ENCODE peak calls at places on chromosomes 4 and X, in ten cellular contexts. O, N, A, P, S, B, G, W, T and C are unnamed samples.

GRCh38 chr4:41346306-41347061 is 89.8 kb downstream of the UCHL1 start:
- DNase-seq in G (no peak), O (no peak), S (no peak), T (no peak), W (peak), N (no peak), B (no peak), A (no peak), P (no peak), C (no peak)

GRCh38 chr4:1479454-1479853 is 73.2 kb upstream of the NKX1-1 start:
- DNase-seq in N (no peak), T (no peak), A (no peak), S (no peak), P (no peak), O (no peak), W (no peak), B (no peak), G (peak), C (no peak)

GRCh38 chrX:11968470-11968869 is 169.8 kb upstream of the FRMPD4 start:
- DNase-seq in W (no peak), A (no peak), P (no peak), O (no peak), N (no peak), T (no peak), B (no peak), S (peak), G (no peak), C (no peak)

GRCh38 chr4:184358521-184359232 is 115.7 kb downstream of the IRF2 start:
- DNase-seq in P (no peak), T (no peak), B (no peak), S (no peak), A (no peak), G (peak), O (no peak), W (no peak), N (no peak), C (no peak)

GRCh38 chr4:103802766-103803165 is 83.0 kb upstream of the TACR3 start:
- DNase-seq in S (no peak), T (no peak), N (no peak), W (peak), P (no peak), A (no peak), B (no peak), G (no peak), O (no peak), C (no peak)

GRCh38 chrX:7076245-7076661 is 71.3 kb upstream of the STS start:
- DNase-seq in S (no peak), T (no peak), G (no peak), O (no peak), B (no peak), A (no peak), N (no peak), P (no peak), W (no peak), C (no peak)

GRCh38 chr4:76781698-76782595 is 116.0 kb downstream of the SOWAHB start:
- DNase-seq in A (no peak), T (no peak), B (no peak), N (peak), G (peak), P (no peak), O (peak), W (no peak), S (peak), C (no peak)

GRCh38 chrX:80139564-80139963 is 125.0 kb downstream of the TBX22 start:
- DNase-seq in T (no peak), N (no peak), W (peak), G (no peak), P (no peak), S (no peak), O (no peak), A (no peak), B (no peak), C (no peak)

GRCh38 chr4:128338634-128339355 is 51.2 kb upstream of the PGRMC2 start:
- DNase-seq in P (no peak), S (peak), G (no peak), A (no peak), B (no peak), N (peak), T (no peak), O (no peak), W (no peak), C (no peak)

GRCh38 chr4:112567536-112567935 is 51.6 kb upstream of the NEUROG2 start:
- DNase-seq in O (no peak), S (no peak), B (no peak), A (no peak), G (no peak), N (no peak), T (no peak), W (no peak), P (no peak), C (no peak)

GRCh38 chr4:137238456-137238855 is 293.8 kb downstream of the PCDH18 start:
- DNase-seq in G (no peak), A (no peak), B (no peak), W (no peak), S (no peak), P (no peak), O (no peak), T (no peak), N (no peak), C (no peak)

GRCh38 chrX:13373807-13374187 is 53.9 kb upstream of the ATXN3L start:
- DNase-seq in N (peak), G (no peak), S (peak), O (no peak), P (no peak), B (no peak), T (no peak), A (peak), W (no peak), C (no peak)

GRCh38 chrX:13371191-13371590 is 51.3 kb upstream of the ATXN3L start:
- DNase-seq in N (no peak), S (no peak), T (no peak), W (no peak), G (no peak), B (no peak), P (no peak), O (no peak), A (no peak), C (no peak)

GRCh38 chrX:13374364-13374763 is 54.5 kb upstream of the ATXN3L start:
- DNase-seq in O (no peak), N (no peak), T (no peak), S (no peak), W (no peak), P (no peak), G (no peak), B (no peak), A (no peak), C (no peak)

GRCh38 chrX:13372203-13372980 is 52.5 kb upstream of the ATXN3L start:
- DNase-seq in T (no peak), P (no peak), S (no peak), O (no peak), N (no peak), B (no peak), A (no peak), G (no peak), W (no peak), C (no peak)

GRCh38 chrX:13373027-13373806 is 53.4 kb upstream of the ATXN3L start:
- DNase-seq in B (no peak), W (no peak), G (no peak), T (no peak), N (peak), P (no peak), S (no peak), A (no peak), O (no peak), C (no peak)
- H3K27ac ChIP-seq in B (peak), W (no peak), G (no peak), T (no peak), N (peak), P (peak), S (no peak), A (no peak), O (no peak), C (no peak)

DNA sequence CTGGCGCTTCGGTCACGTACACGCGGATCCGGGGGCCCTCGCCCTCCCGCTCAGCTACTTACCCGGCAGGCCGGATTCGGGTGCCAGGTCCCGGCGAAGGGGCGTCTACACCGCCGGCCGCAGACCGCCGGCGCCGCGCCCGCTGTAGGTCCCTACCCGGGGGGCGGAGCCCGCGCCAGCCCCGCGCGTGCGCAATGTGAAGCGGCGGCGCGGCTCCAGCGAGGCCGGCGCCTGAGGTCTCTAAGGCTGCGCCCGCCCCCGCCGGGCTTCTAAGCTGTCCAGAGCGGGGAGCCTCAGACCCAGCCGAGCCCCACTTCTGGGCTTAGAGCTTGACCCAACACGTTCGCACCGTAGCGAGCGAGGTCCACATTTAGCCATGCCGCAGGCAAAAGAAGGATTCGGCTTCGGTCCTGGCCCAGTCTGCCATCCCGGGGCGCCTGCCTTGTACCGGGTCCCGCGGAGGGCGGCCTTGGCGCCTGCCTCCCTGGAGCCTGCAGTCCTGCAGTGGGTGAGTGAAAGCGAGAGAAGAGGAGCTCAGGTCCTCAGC is at the start of gene ZNF518B:
- DNase-seq in G (peak), S (peak), A (peak), W (peak), B (peak), P (peak), T (peak), O (peak), N (peak), C (peak)
- H3K27ac ChIP-seq in G (no peak), S (no peak), A (no peak), W (no peak), B (peak), P (no peak), T (no peak), O (no peak), N (peak), C (no peak)

GRCh38 chr4:147928400-147928799 is 196.5 kb downstream of the ARHGAP10 start:
- DNase-seq in B (no peak), O (no peak), G (no peak), A (no peak), W (no peak), T (no peak), P (no peak), S (no peak), N (no peak), C (no peak)
- H3K27ac ChIP-seq in B (peak), O (no peak), G (no peak), A (no peak), W (no peak), T (peak), P (peak), S (no peak), N (peak), C (no peak)

DNA sequence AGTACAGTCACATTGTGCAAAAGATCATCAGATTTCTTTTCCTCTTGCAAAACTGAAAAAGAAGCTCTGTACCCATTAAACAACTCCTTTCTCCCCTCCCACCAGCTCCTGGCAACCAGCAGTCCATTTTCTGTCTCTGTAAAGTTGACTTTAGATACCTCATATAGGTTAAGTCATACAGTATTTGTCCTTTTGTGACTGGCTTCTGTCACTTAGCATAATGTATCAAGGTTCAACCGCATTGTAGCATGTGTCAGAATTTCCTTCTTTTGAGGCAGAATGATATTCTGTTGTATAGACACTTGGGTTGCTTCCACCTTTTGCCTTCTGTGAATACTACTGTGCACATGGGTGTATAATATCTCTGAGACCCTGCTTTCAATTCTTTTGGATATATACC is 121.8 kb downstream of the SH3KBP1 start:
- DNase-seq in N (no peak), P (no peak), O (no peak), W (no peak), G (no peak), S (no peak), T (no peak), A (no peak), B (no peak), C (no peak)
- H3K27ac ChIP-seq in N (no peak), P (no peak), O (no peak), W (no peak), G (no peak), S (no peak), T (no peak), A (no peak), B (no peak), C (no peak)

GRCh38 chrX:130083107-130083490 is 27.2 kb downstream of the ELF4 start:
- DNase-seq in G (no peak), B (no peak), S (no peak), W (peak), T (no peak), A (no peak), N (no peak), O (no peak), P (no peak), C (no peak)

GRCh38 chrX:130084651-130085237 is 25.6 kb downstream of the ELF4 start:
- DNase-seq in S (no peak), P (no peak), A (no peak), O (no peak), W (no peak), T (no peak), N (no peak), G (no peak), B (no peak), C (no peak)

GRCh38 chrX:130086414-130087207 is 23.7 kb downstream of the ELF4 start:
- DNase-seq in S (no peak), T (no peak), P (no peak), W (no peak), G (no peak), B (peak), N (no peak), O (no peak), A (no peak), C (no peak)

GRCh38 chrX:130083656-130084382 is 26.5 kb downstream of the ELF4 start:
- DNase-seq in B (no peak), P (no peak), W (no peak), G (no peak), O (no peak), S (no peak), N (no peak), A (no peak), T (no peak), C (no peak)

DNA sequence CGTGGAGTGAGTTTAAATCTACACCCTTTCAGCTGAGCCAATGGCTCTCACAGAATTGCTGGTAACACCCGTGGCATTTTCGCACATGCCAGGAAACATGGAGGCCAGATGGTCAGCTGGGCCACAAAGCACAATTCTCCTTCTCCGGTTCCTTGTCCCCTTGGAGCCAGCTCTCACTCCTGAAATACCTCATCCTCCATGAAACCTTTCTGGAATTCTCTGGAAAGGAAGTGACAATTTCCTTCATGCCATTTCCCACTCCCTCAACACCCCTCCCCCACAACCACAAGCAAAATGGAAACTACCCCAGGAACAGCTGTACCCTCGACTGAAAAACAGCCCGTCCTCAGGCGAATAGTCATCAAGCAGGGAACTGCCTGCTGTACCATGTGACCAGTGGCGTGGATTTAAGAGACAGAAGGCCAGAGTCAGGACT is 24.7 kb downstream of the ELF4 start:
- DNase-seq in O (no peak), W (no peak), B (no peak), A (peak), T (no peak), S (peak), N (no peak), G (no peak), P (no peak), C (no peak)
- H3K27ac ChIP-seq in O (peak), W (no peak), B (peak), A (no peak), T (no peak), S (no peak), N (no peak), G (no peak), P (peak), C (peak)

DNA sequence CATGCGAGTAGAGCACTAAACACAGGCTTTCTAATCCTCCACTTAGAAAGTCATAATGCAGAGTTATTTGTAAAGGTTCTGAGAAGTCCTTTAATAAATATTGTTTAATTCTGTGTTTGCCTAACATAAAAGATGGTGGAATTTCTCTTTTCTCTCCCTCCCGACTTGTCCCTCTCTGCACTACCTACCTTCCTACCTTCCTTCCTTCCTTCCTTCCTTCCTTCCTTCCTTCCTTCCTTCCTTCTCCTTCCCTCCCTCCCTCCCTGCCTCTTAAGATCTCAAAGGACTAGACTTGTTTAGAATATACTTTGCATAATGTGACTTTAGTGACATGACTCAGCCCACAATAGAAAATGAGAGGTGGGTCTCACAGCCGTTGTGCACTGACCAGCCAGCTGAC is 156.3 kb upstream of the TAPT1 start:
- DNase-seq in S (no peak), A (no peak), B (no peak), W (no peak), G (no peak), P (no peak), O (no peak), N (no peak), T (no peak), C (no peak)
- H3K27ac ChIP-seq in S (no peak), A (no peak), B (no peak), W (no peak), G (no peak), P (no peak), O (no peak), N (no peak), T (no peak), C (no peak)